ENCODE peak calls at places on chromosome 16, in ten cellular contexts. One of them, this sample, is unnamed.

GRCh38 chr16:66054095-66054494 is 312.4 kb upstream of the CDH5 start:
- DNase-seq in adrenal gland: no peak
- DNase-seq in heart left ventricle: no peak
- DNase-seq in Peyer's patch: no peak
- DNase-seq in tibial artery: no peak
- DNase-seq in IMR-90: no peak
- DNase-seq in fibroblast of the aortic adventitia: no peak
- DNase-seq in transverse colon: no peak
- DNase-seq in ascending aorta: no peak
- DNase-seq in AG04450: no peak
- DNase-seq in this sample: no peak

GRCh38 chr16:13480801-13481200 is 439.2 kb upstream of the ERCC4 start:
- DNase-seq in adrenal gland: no peak
- DNase-seq in heart left ventricle: no peak
- DNase-seq in Peyer's patch: no peak
- DNase-seq in tibial artery: no peak
- DNase-seq in IMR-90: no peak
- DNase-seq in fibroblast of the aortic adventitia: no peak
- DNase-seq in transverse colon: no peak
- DNase-seq in ascending aorta: no peak
- DNase-seq in AG04450: no peak
- DNase-seq in this sample: no peak

GRCh38 chr16:4606354-4606753 is 8.3 kb downstream of the UBALD1 start:
- DNase-seq in adrenal gland: peak
- DNase-seq in heart left ventricle: no peak
- DNase-seq in Peyer's patch: no peak
- DNase-seq in tibial artery: no peak
- DNase-seq in IMR-90: no peak
- DNase-seq in fibroblast of the aortic adventitia: no peak
- DNase-seq in transverse colon: no peak
- DNase-seq in ascending aorta: no peak
- DNase-seq in AG04450: no peak
- DNase-seq in this sample: no peak

GRCh38 chr16:2031081-2031577 is 4.4 kb downstream of the NHERF2 start:
- DNase-seq in adrenal gland: no peak
- DNase-seq in heart left ventricle: peak
- DNase-seq in Peyer's patch: no peak
- DNase-seq in tibial artery: no peak
- DNase-seq in IMR-90: no peak
- DNase-seq in fibroblast of the aortic adventitia: no peak
- DNase-seq in transverse colon: no peak
- DNase-seq in ascending aorta: no peak
- DNase-seq in AG04450: no peak
- DNase-seq in this sample: no peak

GRCh38 chr16:51538707-51539604 is 387.9 kb upstream of the SALL1 start:
- DNase-seq in adrenal gland: no peak
- DNase-seq in heart left ventricle: peak
- DNase-seq in Peyer's patch: no peak
- DNase-seq in tibial artery: no peak
- DNase-seq in IMR-90: peak
- DNase-seq in fibroblast of the aortic adventitia: peak
- DNase-seq in transverse colon: no peak
- DNase-seq in ascending aorta: no peak
- DNase-seq in AG04450: peak
- DNase-seq in this sample: no peak

GRCh38 chr16:86219655-86220445 is 290.5 kb upstream of the FOXF1 start:
- DNase-seq in adrenal gland: no peak
- DNase-seq in heart left ventricle: no peak
- DNase-seq in Peyer's patch: peak
- DNase-seq in tibial artery: no peak
- DNase-seq in IMR-90: peak
- DNase-seq in fibroblast of the aortic adventitia: no peak
- DNase-seq in transverse colon: no peak
- DNase-seq in ascending aorta: no peak
- DNase-seq in AG04450: no peak
- DNase-seq in this sample: no peak

GRCh38 chr16:79656537-79657115 is 56.1 kb upstream of the MAF start:
- DNase-seq in adrenal gland: no peak
- DNase-seq in heart left ventricle: no peak
- DNase-seq in Peyer's patch: no peak
- DNase-seq in tibial artery: no peak
- DNase-seq in IMR-90: no peak
- DNase-seq in fibroblast of the aortic adventitia: no peak
- DNase-seq in transverse colon: no peak
- DNase-seq in ascending aorta: no peak
- DNase-seq in AG04450: no peak
- DNase-seq in this sample: no peak

GRCh38 chr16:2835638-2836493 is 5.8 kb downstream of the ZG16B start:
- DNase-seq in adrenal gland: no peak
- DNase-seq in heart left ventricle: no peak
- DNase-seq in Peyer's patch: no peak
- DNase-seq in tibial artery: no peak
- DNase-seq in IMR-90: peak
- DNase-seq in fibroblast of the aortic adventitia: peak
- DNase-seq in transverse colon: peak
- DNase-seq in ascending aorta: no peak
- DNase-seq in AG04450: peak
- DNase-seq in this sample: no peak

DNA sequence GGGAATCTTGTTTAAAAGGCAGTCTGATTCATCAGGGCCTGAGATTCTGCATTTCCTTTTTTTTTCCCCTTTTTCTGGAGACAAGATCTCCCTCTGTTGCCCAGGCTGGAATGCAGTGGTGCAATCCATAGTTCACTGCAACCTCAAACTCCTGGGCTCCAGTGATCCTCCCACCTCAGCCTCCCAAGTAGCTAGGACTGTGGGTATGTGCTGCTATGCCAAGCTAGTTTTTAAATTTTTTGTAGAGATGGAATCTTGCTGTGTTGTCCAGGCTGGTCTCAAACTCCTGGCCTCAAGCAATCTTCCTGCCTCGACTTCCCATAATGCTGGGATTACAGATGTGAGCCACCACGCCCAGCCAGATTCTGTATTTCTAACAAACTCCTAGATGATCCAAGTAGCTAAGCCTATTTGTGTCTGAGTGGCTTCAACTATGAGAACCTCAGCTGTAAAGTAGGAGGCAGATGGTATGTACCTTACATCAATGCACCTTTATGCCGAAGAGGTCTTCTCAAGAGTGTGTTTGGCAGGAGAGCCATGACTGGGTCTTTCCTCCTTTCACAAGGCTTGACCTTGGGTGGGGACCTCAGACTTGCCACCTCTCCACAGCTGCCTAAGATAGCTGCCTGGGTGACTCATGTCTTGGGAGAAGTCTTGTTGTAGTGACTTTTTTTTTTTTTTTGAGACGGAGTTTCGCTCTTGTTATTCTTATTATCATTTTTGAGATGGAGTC is 10.9 kb downstream of the LDAF1 start:
- DNase-seq in adrenal gland: no peak
- DNase-seq in heart left ventricle: no peak
- DNase-seq in Peyer's patch: no peak
- DNase-seq in tibial artery: no peak
- DNase-seq in IMR-90: peak
- DNase-seq in fibroblast of the aortic adventitia: peak
- DNase-seq in transverse colon: no peak
- DNase-seq in ascending aorta: no peak
- DNase-seq in AG04450: no peak
- DNase-seq in this sample: no peak
- TF ChIP-seq CTCF in adrenal gland: no peak
- TF ChIP-seq CTCF in heart left ventricle: no peak
- TF ChIP-seq CTCF in Peyer's patch: no peak
- TF ChIP-seq CTCF in tibial artery: no peak
- TF ChIP-seq CTCF in IMR-90: no peak
- TF ChIP-seq CTCF in fibroblast of the aortic adventitia: no peak
- TF ChIP-seq CTCF in transverse colon: no peak
- TF ChIP-seq CTCF in ascending aorta: no peak
- TF ChIP-seq CTCF in AG04450: no peak
- TF ChIP-seq CTCF in this sample: no peak

GRCh38 chr16:23152386-23153178 is 3.3 kb upstream of the USP31 start:
- DNase-seq in adrenal gland: no peak
- DNase-seq in heart left ventricle: no peak
- DNase-seq in Peyer's patch: no peak
- DNase-seq in tibial artery: no peak
- DNase-seq in IMR-90: no peak
- DNase-seq in fibroblast of the aortic adventitia: no peak
- DNase-seq in transverse colon: no peak
- DNase-seq in ascending aorta: no peak
- DNase-seq in AG04450: no peak
- DNase-seq in this sample: no peak

GRCh38 chr16:23156946-23157460 is 7.8 kb upstream of the USP31 start:
- DNase-seq in adrenal gland: no peak
- DNase-seq in heart left ventricle: no peak
- DNase-seq in Peyer's patch: no peak
- DNase-seq in tibial artery: no peak
- DNase-seq in IMR-90: no peak
- DNase-seq in fibroblast of the aortic adventitia: no peak
- DNase-seq in transverse colon: no peak
- DNase-seq in ascending aorta: no peak
- DNase-seq in AG04450: no peak
- DNase-seq in this sample: no peak

GRCh38 chr16:23156110-23156509 is 6.9 kb upstream of the USP31 start:
- DNase-seq in adrenal gland: no peak
- DNase-seq in heart left ventricle: no peak
- DNase-seq in Peyer's patch: no peak
- DNase-seq in tibial artery: no peak
- DNase-seq in IMR-90: no peak
- DNase-seq in fibroblast of the aortic adventitia: no peak
- DNase-seq in transverse colon: no peak
- DNase-seq in ascending aorta: no peak
- DNase-seq in AG04450: no peak
- DNase-seq in this sample: no peak

GRCh38 chr16:23158114-23158513 is 8.9 kb upstream of the USP31 start:
- DNase-seq in adrenal gland: no peak
- DNase-seq in heart left ventricle: no peak
- DNase-seq in Peyer's patch: no peak
- DNase-seq in tibial artery: no peak
- DNase-seq in IMR-90: no peak
- DNase-seq in fibroblast of the aortic adventitia: no peak
- DNase-seq in transverse colon: no peak
- DNase-seq in ascending aorta: no peak
- DNase-seq in AG04450: no peak
- DNase-seq in this sample: no peak

GRCh38 chr16:23155445-23156049 is 6.3 kb upstream of the USP31 start:
- DNase-seq in adrenal gland: no peak
- DNase-seq in heart left ventricle: no peak
- DNase-seq in Peyer's patch: no peak
- DNase-seq in tibial artery: no peak
- DNase-seq in IMR-90: no peak
- DNase-seq in fibroblast of the aortic adventitia: peak
- DNase-seq in transverse colon: peak
- DNase-seq in ascending aorta: no peak
- DNase-seq in AG04450: no peak
- DNase-seq in this sample: no peak
- TF ChIP-seq CTCF in adrenal gland: no peak
- TF ChIP-seq CTCF in heart left ventricle: peak
- TF ChIP-seq CTCF in Peyer's patch: no peak
- TF ChIP-seq CTCF in tibial artery: no peak
- TF ChIP-seq CTCF in IMR-90: peak
- TF ChIP-seq CTCF in fibroblast of the aortic adventitia: peak
- TF ChIP-seq CTCF in transverse colon: peak
- TF ChIP-seq CTCF in ascending aorta: no peak
- TF ChIP-seq CTCF in AG04450: peak
- TF ChIP-seq CTCF in this sample: peak

GRCh38 chr16:77594798-77595625 is 127.3 kb upstream of the NUDT7 start:
- DNase-seq in adrenal gland: no peak
- DNase-seq in heart left ventricle: no peak
- DNase-seq in Peyer's patch: no peak
- DNase-seq in tibial artery: no peak
- DNase-seq in IMR-90: no peak
- DNase-seq in fibroblast of the aortic adventitia: no peak
- DNase-seq in transverse colon: no peak
- DNase-seq in ascending aorta: no peak
- DNase-seq in AG04450: no peak
- DNase-seq in this sample: no peak

GRCh38 chr16:77596243-77596642 is 126.1 kb upstream of the NUDT7 start:
- DNase-seq in adrenal gland: no peak
- DNase-seq in heart left ventricle: no peak
- DNase-seq in Peyer's patch: no peak
- DNase-seq in tibial artery: no peak
- DNase-seq in IMR-90: peak
- DNase-seq in fibroblast of the aortic adventitia: peak
- DNase-seq in transverse colon: no peak
- DNase-seq in ascending aorta: no peak
- DNase-seq in AG04450: no peak
- DNase-seq in this sample: no peak

GRCh38 chr16:77600555-77600954 is 121.8 kb upstream of the NUDT7 start:
- DNase-seq in adrenal gland: no peak
- DNase-seq in heart left ventricle: no peak
- DNase-seq in Peyer's patch: no peak
- DNase-seq in tibial artery: no peak
- DNase-seq in IMR-90: no peak
- DNase-seq in fibroblast of the aortic adventitia: no peak
- DNase-seq in transverse colon: no peak
- DNase-seq in ascending aorta: no peak
- DNase-seq in AG04450: no peak
- DNase-seq in this sample: no peak

GRCh38 chr16:77603656-77604055 is 118.7 kb upstream of the NUDT7 start:
- DNase-seq in adrenal gland: no peak
- DNase-seq in heart left ventricle: no peak
- DNase-seq in Peyer's patch: no peak
- DNase-seq in tibial artery: no peak
- DNase-seq in IMR-90: no peak
- DNase-seq in fibroblast of the aortic adventitia: no peak
- DNase-seq in transverse colon: no peak
- DNase-seq in ascending aorta: no peak
- DNase-seq in AG04450: no peak
- DNase-seq in this sample: no peak

DNA sequence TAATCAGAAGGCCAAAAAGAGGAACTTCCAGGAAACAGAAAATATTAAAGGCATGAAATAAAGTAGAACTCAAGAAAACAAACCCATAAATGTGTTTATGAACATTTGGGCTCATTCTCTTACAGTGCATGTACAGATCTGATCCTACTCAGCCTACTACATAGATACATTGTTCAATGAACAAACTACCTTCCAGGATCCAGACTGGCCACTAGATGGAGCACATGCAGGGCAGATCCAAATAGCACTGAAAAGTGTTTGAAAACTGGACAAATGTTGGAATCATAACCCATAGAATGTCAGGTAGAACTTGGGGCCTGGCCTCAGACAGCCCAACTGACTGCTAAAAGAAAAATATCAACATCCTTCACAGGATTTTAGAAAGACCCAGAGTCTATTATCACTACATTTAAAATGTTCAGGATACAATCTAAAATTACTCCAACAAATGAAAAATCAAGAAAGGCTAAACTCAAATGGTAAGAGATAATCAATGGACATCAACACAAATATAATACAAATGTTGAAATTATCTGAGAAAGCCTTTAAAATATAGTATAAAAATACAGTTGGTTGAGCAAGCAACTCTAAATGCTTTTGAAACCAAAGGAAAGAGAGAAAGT is 122.4 kb upstream of the NUDT7 start:
- DNase-seq in adrenal gland: peak
- DNase-seq in heart left ventricle: no peak
- DNase-seq in Peyer's patch: no peak
- DNase-seq in tibial artery: no peak
- DNase-seq in IMR-90: peak
- DNase-seq in fibroblast of the aortic adventitia: peak
- DNase-seq in transverse colon: peak
- DNase-seq in ascending aorta: no peak
- DNase-seq in AG04450: no peak
- DNase-seq in this sample: no peak
- TF ChIP-seq CTCF in adrenal gland: peak
- TF ChIP-seq CTCF in heart left ventricle: peak
- TF ChIP-seq CTCF in Peyer's patch: peak
- TF ChIP-seq CTCF in tibial artery: peak
- TF ChIP-seq CTCF in IMR-90: peak
- TF ChIP-seq CTCF in fibroblast of the aortic adventitia: peak
- TF ChIP-seq CTCF in transverse colon: peak
- TF ChIP-seq CTCF in ascending aorta: no peak
- TF ChIP-seq CTCF in AG04450: peak
- TF ChIP-seq CTCF in this sample: peak

GRCh38 chr16:83973581-83974385 is 5.7 kb downstream of the NECAB2 start:
- DNase-seq in adrenal gland: no peak
- DNase-seq in heart left ventricle: no peak
- DNase-seq in Peyer's patch: no peak
- DNase-seq in tibial artery: no peak
- DNase-seq in IMR-90: no peak
- DNase-seq in fibroblast of the aortic adventitia: no peak
- DNase-seq in transverse colon: no peak
- DNase-seq in ascending aorta: no peak
- DNase-seq in AG04450: no peak
- DNase-seq in this sample: no peak

GRCh38 chr16:83973077-83973476 is 5.0 kb downstream of the NECAB2 start:
- DNase-seq in adrenal gland: no peak
- DNase-seq in heart left ventricle: no peak
- DNase-seq in Peyer's patch: no peak
- DNase-seq in tibial artery: no peak
- DNase-seq in IMR-90: no peak
- DNase-seq in fibroblast of the aortic adventitia: no peak
- DNase-seq in transverse colon: no peak
- DNase-seq in ascending aorta: no peak
- DNase-seq in AG04450: no peak
- DNase-seq in this sample: no peak

GRCh38 chr16:83975646-83976260 is 7.7 kb downstream of the NECAB2 start:
- DNase-seq in adrenal gland: no peak
- DNase-seq in heart left ventricle: no peak
- DNase-seq in Peyer's patch: no peak
- DNase-seq in tibial artery: no peak
- DNase-seq in IMR-90: no peak
- DNase-seq in fibroblast of the aortic adventitia: no peak
- DNase-seq in transverse colon: no peak
- DNase-seq in ascending aorta: no peak
- DNase-seq in AG04450: no peak
- DNase-seq in this sample: no peak

GRCh38 chr16:83972256-83973008 is 4.4 kb downstream of the NECAB2 start:
- DNase-seq in adrenal gland: no peak
- DNase-seq in heart left ventricle: peak
- DNase-seq in Peyer's patch: no peak
- DNase-seq in tibial artery: no peak
- DNase-seq in IMR-90: no peak
- DNase-seq in fibroblast of the aortic adventitia: no peak
- DNase-seq in transverse colon: no peak
- DNase-seq in ascending aorta: no peak
- DNase-seq in AG04450: no peak
- DNase-seq in this sample: no peak

GRCh38 chr16:83974475-83974874 is 6.4 kb downstream of the NECAB2 start:
- DNase-seq in adrenal gland: no peak
- DNase-seq in heart left ventricle: no peak
- DNase-seq in Peyer's patch: no peak
- DNase-seq in tibial artery: no peak
- DNase-seq in IMR-90: no peak
- DNase-seq in fibroblast of the aortic adventitia: no peak
- DNase-seq in transverse colon: no peak
- DNase-seq in ascending aorta: no peak
- DNase-seq in AG04450: no peak
- DNase-seq in this sample: no peak
- TF ChIP-seq CTCF in adrenal gland: no peak
- TF ChIP-seq CTCF in heart left ventricle: no peak
- TF ChIP-seq CTCF in Peyer's patch: no peak
- TF ChIP-seq CTCF in tibial artery: no peak
- TF ChIP-seq CTCF in IMR-90: no peak
- TF ChIP-seq CTCF in fibroblast of the aortic adventitia: no peak
- TF ChIP-seq CTCF in transverse colon: no peak
- TF ChIP-seq CTCF in ascending aorta: no peak
- TF ChIP-seq CTCF in AG04450: no peak
- TF ChIP-seq CTCF in this sample: no peak